ENCODE peak calls at places on chromosomes 2 and 18, in five cellular contexts. F, K, L, A and N are unnamed samples.

GRCh38 chr2:105486762-105487141 is 87.9 kb upstream of the FHL2 start:
- DNase-seq in F (no peak), A (no peak), L (no peak), K (no peak), N (peak; percentile 85)

GRCh38 chr2:178106053-178106452 is 6.2 kb upstream of the RBM45 start:
- DNase-seq in K (no peak), L (no peak), F (no peak), A (no peak), N (no peak)

GRCh38 chr2:43083278-43083677 is 143.1 kb downstream of the ZFP36L2 start:
- DNase-seq in L (no peak), F (no peak), K (no peak), A (no peak), N (no peak)

GRCh38 chr2:134718956-134719814 is at the start of gene TMEM163:
- DNase-seq in K (no peak), F (no peak), L (no peak), A (peak; percentile 73), N (peak; percentile 72)

GRCh38 chr2:240095556-240096523 is 40.3 kb downstream of the COPS9 start:
- DNase-seq in K (no peak), A (no peak), F (no peak), L (no peak), N (no peak)

GRCh38 chr2:27262379-27263286 is at the start of gene SLC30A3:
- DNase-seq in F (peak; percentile 97), K (no peak), L (no peak), A (peak; percentile 94), N (peak; percentile 97)

GRCh38 chr2:111119004-111119846 is 1.5 kb upstream of the BCL2L11 start:
- DNase-seq in A (peak; percentile 30), L (no peak), K (no peak), F (no peak), N (peak; percentile 83)

GRCh38 chr18:30999887-31000628 is 42.5 kb downstream of the DSC3 start:
- DNase-seq in A (no peak), L (no peak), F (no peak), K (no peak), N (no peak)

GRCh38 chr2:173124441-173124840 is 48.8 kb downstream of the MAP3K20 start:
- DNase-seq in L (no peak), A (no peak), K (no peak), F (no peak), N (no peak)

GRCh38 chr2:230335461-230335863 is 8.5 kb downstream of the SP140L start:
- DNase-seq in F (no peak), A (no peak), L (peak; percentile 49), K (no peak), N (no peak)

GRCh38 chr18:45270289-45270771 is 344.9 kb upstream of the SLC14A2 start:
- DNase-seq in F (no peak), A (no peak), K (no peak), L (no peak), N (no peak)

GRCh38 chr2:154261473-154262027 is 389.8 kb downstream of the GALNT13 start:
- DNase-seq in A (no peak), K (no peak), F (no peak), L (no peak), N (no peak)